ENCODE peak calls at places on chromosomes 3 and 15, in five cellular contexts. B is breast epithelium, D is A549, A is GM10248, X is AG04450. Q is an unnamed sample.

GRCh38 chr15:55742498-55742926 is 440 bp downstream of the PRTG start:
- DNase-seq in B (no peak), D (peak; percentile 53), A (peak; percentile 18), X (no peak), Q (peak; percentile 18)

GRCh38 chr15:70062321-70062956 is 35.3 kb downstream of the TLE3 start:
- DNase-seq in B (peak; percentile 93), D (no peak), A (no peak), X (peak; percentile 74), Q (no peak)

GRCh38 chr15:51904931-51905330 is 66.6 kb downstream of the LEO1 start:
- DNase-seq in B (no peak), D (no peak), A (no peak), X (no peak), Q (no peak)

GRCh38 chr3:185250247-185250646 is 3.6 kb downstream of the EHHADH start:
- DNase-seq in B (no peak), D (no peak), A (no peak), X (no peak), Q (no peak)

GRCh38 chr3:87229113-87229512 is 2.0 kb downstream of the CHMP2B start:
- DNase-seq in B (no peak), D (no peak), A (no peak), X (no peak), Q (no peak)

GRCh38 chr3:71684046-71684730 is 41.0 kb downstream of the EIF4E3 start:
- DNase-seq in B (no peak), D (no peak), A (no peak), X (no peak), Q (no peak)

GRCh38 chr3:190442240-190442639 is 7.5 kb downstream of the TMEM207 start:
- DNase-seq in B (no peak), D (no peak), A (no peak), X (no peak), Q (no peak)

GRCh38 chr15:67242665-67243064 is 11.8 kb downstream of the AAGAB start:
- DNase-seq in B (no peak), D (no peak), A (no peak), X (no peak), Q (no peak)

GRCh38 chr3:121855555-121855954 is 20.5 kb downstream of the EAF2 start:
- DNase-seq in B (no peak), D (peak; percentile 34), A (no peak), X (no peak), Q (no peak)

GRCh38 chr3:110381992-110382391 is 689.6 kb upstream of the NECTIN3 start:
- DNase-seq in B (no peak), D (no peak), A (no peak), X (no peak), Q (no peak)

GRCh38 chr15:64334530-64334929 is 21.4 kb downstream of the CSNK1G1 start:
- DNase-seq in B (no peak), D (peak; percentile 44), A (no peak), X (no peak), Q (no peak)

GRCh38 chr15:40282870-40283614 is at the start of gene ANKRD63:
- DNase-seq in B (no peak), D (no peak), A (peak; percentile 62), X (no peak), Q (peak; percentile 58)

GRCh38 chr3:31116651-31117050 is 222.2 kb upstream of the GADL1 start:
- DNase-seq in B (no peak), D (no peak), A (no peak), X (peak; percentile 8), Q (no peak)

GRCh38 chr15:74369084-74369745 is 1.8 kb upstream of the CYP11A1 start:
- DNase-seq in B (no peak), D (no peak), A (peak; percentile 4), X (no peak), Q (no peak)

GRCh38 chr15:92663250-92663951 is 7.8 kb upstream of the FAM174B start:
- DNase-seq in B (no peak), D (no peak), A (peak; percentile 79), X (no peak), Q (no peak)

GRCh38 chr3:59752925-59753324 is 703.1 kb upstream of the CFAP20DC start:
- DNase-seq in B (no peak), D (no peak), A (no peak), X (no peak), Q (no peak)

GRCh38 chr3:153221748-153222162 is 59.7 kb downstream of the RAP2B start:
- DNase-seq in B (peak; percentile 26), D (peak; percentile 6), A (peak; percentile 46), X (peak; percentile 88), Q (no peak)

GRCh38 chr15:48040166-48040817 is 80.5 kb upstream of the SLC24A5 start:
- DNase-seq in B (no peak), D (no peak), A (no peak), X (no peak), Q (no peak)

GRCh38 chr3:25071846-25072245 is 356.2 kb upstream of the RARB start:
- DNase-seq in B (no peak), D (no peak), A (no peak), X (no peak), Q (no peak)

GRCh38 chr15:50287324-50288116 is 22.0 kb upstream of the HDC start:
- DNase-seq in B (no peak), D (no peak), A (no peak), X (no peak), Q (no peak)

GRCh38 chr3:117955196-117955595 is 1079.5 kb downstream of the IGSF11 start:
- DNase-seq in B (no peak), D (no peak), A (no peak), X (peak; percentile 16), Q (no peak)

GRCh38 chr3:151579571-151580270 is 118.9 kb upstream of the IGSF10 start:
- DNase-seq in B (peak; percentile 20), D (no peak), A (no peak), X (no peak), Q (no peak)

GRCh38 chr15:66720206-66721010 is 18.4 kb downstream of the SMAD6 start:
- DNase-seq in B (no peak), D (peak; percentile 44), A (no peak), X (no peak), Q (no peak)

GRCh38 chr3:141769171-141769894 is 6.1 kb downstream of the GRK7 start:
- DNase-seq in B (no peak), D (no peak), A (no peak), X (no peak), Q (no peak)

GRCh38 chr3:69878254-69878653 is 121.3 kb upstream of the SAMMSON start:
- DNase-seq in B (no peak), D (no peak), A (no peak), X (no peak), Q (no peak)

GRCh38 chr3:50089603-50089945 is 855 bp downstream of the RBM5 start:
- DNase-seq in B (no peak), D (no peak), A (no peak), X (no peak), Q (no peak)

GRCh38 chr15:54681578-54681977 is 515.2 kb downstream of the RSL24D1 start:
- DNase-seq in B (no peak), D (no peak), A (no peak), X (no peak), Q (no peak)

GRCh38 chr3:188539631-188540194 is 385.8 kb downstream of the LPP start:
- DNase-seq in B (no peak), D (no peak), A (no peak), X (no peak), Q (no peak)

GRCh38 chr3:29333520-29333919 is 52.6 kb downstream of the RBMS3 start:
- DNase-seq in B (no peak), D (no peak), A (no peak), X (no peak), Q (no peak)

GRCh38 chr3:29331035-29331434 is 50.2 kb downstream of the RBMS3 start:
- DNase-seq in B (no peak), D (no peak), A (no peak), X (no peak), Q (no peak)

GRCh38 chr3:29329986-29330514 is 49.2 kb downstream of the RBMS3 start:
- DNase-seq in B (no peak), D (peak; percentile 14), A (no peak), X (no peak), Q (no peak)

GRCh38 chr3:29334652-29335189 is 53.9 kb downstream of the RBMS3 start:
- DNase-seq in B (no peak), D (no peak), A (no peak), X (no peak), Q (no peak)

GRCh38 chr3:29331830-29332637 is 51.2 kb downstream of the RBMS3 start:
- DNase-seq in B (peak; percentile 44), D (peak; percentile 31), A (no peak), X (no peak), Q (no peak)
- TF ChIP-seq CTCF in B (no peak), D (no peak), A (no peak), X (no peak), Q (no peak)

GRCh38 chr3:149489060-149489690 is 14.7 kb downstream of the TM4SF4 start:
- DNase-seq in B (no peak), D (peak; percentile 46), A (peak; percentile 19), X (no peak), Q (no peak)
- TF ChIP-seq CTCF in B (no peak), D (peak; percentile 60), A (peak; percentile 45), X (peak; percentile 66), Q (no peak)

GRCh38 chr3:111577798-111578685 is 17.1 kb downstream of the ZBED2 start:
- DNase-seq in B (no peak), D (peak; percentile 83), A (peak; percentile 28), X (peak; percentile 70), Q (no peak)
- TF ChIP-seq CTCF in B (no peak), D (peak; percentile 81), A (peak; percentile 45), X (peak; percentile 80), Q (no peak)

GRCh38 chr3:16601539-16602005 is 3.7 kb downstream of the DAZL start:
- DNase-seq in B (no peak), D (no peak), A (no peak), X (no peak), Q (no peak)
- TF ChIP-seq CTCF in B (no peak), D (no peak), A (no peak), X (peak; percentile 2), Q (no peak)

GRCh38 chr3:129978123-129978522 is 3.6 kb downstream of the TRH start:
- DNase-seq in B (no peak), D (no peak), A (no peak), X (no peak), Q (no peak)

GRCh38 chr3:129973853-129974252 is 667 bp upstream of the TRH start:
- DNase-seq in B (no peak), D (no peak), A (no peak), X (no peak), Q (no peak)

GRCh38 chr3:129974451-129975331 is at the start of gene TRH:
- DNase-seq in B (no peak), D (no peak), A (no peak), X (no peak), Q (no peak)

GRCh38 chr3:129972301-129972700 is 2.2 kb upstream of the TRH start:
- DNase-seq in B (no peak), D (no peak), A (no peak), X (no peak), Q (no peak)

GRCh38 chr3:129975332-129976090 is 991 bp downstream of the TRH start:
- DNase-seq in B (no peak), D (no peak), A (no peak), X (no peak), Q (peak; percentile 17)
- TF ChIP-seq CTCF in B (no peak), D (no peak), A (no peak), X (no peak), Q (no peak)

GRCh38 chr15:80755884-80756283 is 23.3 kb upstream of the CEMIP start:
- DNase-seq in B (no peak), D (no peak), A (no peak), X (no peak), Q (no peak)
- TF ChIP-seq CTCF in B (no peak), D (no peak), A (no peak), X (no peak), Q (no peak)